ENCODE peak calls at places on chromosomes 5 and 9, in ten cellular contexts. S, H, W, O, J, N, F, A, B and T are unnamed samples. For H3K4me1, the result is how much of the 10 kb centered on the place peaks cover.

GRCh38 chr9:18861599-18862546 is 171.1 kb downstream of the SAXO1 start:
- DNase-seq in S (peak), H (peak), W (peak), O (peak), J (no peak), N (no peak), F (peak), A (no peak), B (no peak), T (peak)

GRCh38 chr5:80231243-80231642 is 24.6 kb downstream of the SERINC5 start:
- DNase-seq in S (no peak), H (peak), W (no peak), O (no peak), J (no peak), N (peak), F (no peak), A (no peak), B (no peak), T (no peak)

GRCh38 chr5:56037531-56038010 is 42.8 kb upstream of the IL6ST start:
- DNase-seq in S (no peak), H (no peak), W (no peak), O (peak), J (no peak), N (no peak), F (no peak), A (no peak), B (no peak), T (no peak)

GRCh38 chr9:110714314-110714713 is 45.7 kb downstream of the MUSK start:
- DNase-seq in S (no peak), H (peak), W (no peak), O (peak), J (no peak), N (no peak), F (no peak), A (no peak), B (no peak), T (no peak)

GRCh38 chr5:113065626-113066025 is 89.0 kb downstream of the DCP2 start:
- DNase-seq in S (no peak), H (no peak), W (no peak), O (no peak), J (no peak), N (no peak), F (no peak), A (no peak), B (no peak), T (no peak)

GRCh38 chr5:110908848-110909247 is 162.7 kb upstream of the TSLP start:
- DNase-seq in S (no peak), H (no peak), W (no peak), O (no peak), J (no peak), N (no peak), F (no peak), A (no peak), B (no peak), T (no peak)

GRCh38 chr5:133742370-133743036 is 130.2 kb upstream of the FSTL4 start:
- DNase-seq in S (no peak), H (no peak), W (no peak), O (no peak), J (no peak), N (peak), F (no peak), A (no peak), B (peak), T (peak)

GRCh38 chr5:19605846-19606407 is 382.1 kb downstream of the CDH18 start:
- DNase-seq in S (no peak), H (no peak), W (no peak), O (no peak), J (no peak), N (no peak), F (no peak), A (no peak), B (no peak), T (no peak)

GRCh38 chr9:112751059-112751795 is 667 bp downstream of the SNX30 start:
- DNase-seq in S (peak), H (peak), W (peak), O (peak), J (no peak), N (peak), F (peak), A (peak), B (peak), T (peak)

GRCh38 chr9:4126996-4127395 is 172.9 kb downstream of the GLIS3 start:
- DNase-seq in S (no peak), H (no peak), W (no peak), O (no peak), J (no peak), N (no peak), F (no peak), A (no peak), B (no peak), T (no peak)

GRCh38 chr5:95411476-95411875 is 20.3 kb downstream of the FAM81B start:
- DNase-seq in S (no peak), H (peak), W (no peak), O (no peak), J (no peak), N (no peak), F (no peak), A (no peak), B (peak), T (no peak)

GRCh38 chr5:142356318-142356715 is 31.5 kb upstream of the SPRY4 start:
- DNase-seq in S (no peak), H (peak), W (no peak), O (no peak), J (no peak), N (no peak), F (no peak), A (no peak), B (peak), T (no peak)

GRCh38 chr5:146623009-146623408 is 107.0 kb upstream of the GPR151 start:
- DNase-seq in S (no peak), H (no peak), W (no peak), O (no peak), J (no peak), N (no peak), F (no peak), A (no peak), B (no peak), T (no peak)

GRCh38 chr9:38057416-38058195 is 11.4 kb downstream of the SHB start:
- DNase-seq in S (no peak), H (no peak), W (no peak), O (no peak), J (no peak), N (no peak), F (no peak), A (peak), B (peak), T (no peak)

GRCh38 chr9:135504262-135505229 is 4.1 kb downstream of the MRPS2 start:
- DNase-seq in S (peak), H (peak), W (peak), O (peak), J (peak), N (no peak), F (peak), A (peak), B (peak), T (peak)

GRCh38 chr5:144150996-144151395 is 19.5 kb downstream of the YIPF5 start:
- DNase-seq in S (no peak), H (no peak), W (no peak), O (no peak), J (no peak), N (no peak), F (no peak), A (no peak), B (peak), T (no peak)

GRCh38 chr5:109703827-109704226 is 14.1 kb downstream of the MAN2A1 start:
- DNase-seq in S (no peak), H (peak), W (no peak), O (no peak), J (no peak), N (no peak), F (no peak), A (no peak), B (peak), T (no peak)

GRCh38 chr9:80964374-80964773 is 725.0 kb downstream of the TLE1 start:
- DNase-seq in S (no peak), H (no peak), W (peak), O (no peak), J (no peak), N (no peak), F (no peak), A (no peak), B (no peak), T (no peak)

GRCh38 chr9:137302176-137303030 is at the start of gene NRARP:
- DNase-seq in S (peak), H (peak), W (peak), O (peak), J (peak), N (peak), F (peak), A (peak), B (peak), T (peak)

GRCh38 chr5:113059232-113059805 is 82.7 kb downstream of the DCP2 start:
- DNase-seq in S (peak), H (peak), W (no peak), O (no peak), J (no peak), N (no peak), F (peak), A (peak), B (no peak), T (peak)

GRCh38 chr5:24365406-24365805 is 279.4 kb downstream of the CDH10 start:
- DNase-seq in S (no peak), H (no peak), W (no peak), O (no peak), J (no peak), N (no peak), F (no peak), A (no peak), B (no peak), T (no peak)

GRCh38 chr9:137620581-137620980 is 1.8 kb downstream of the EHMT1 start:
- DNase-seq in S (no peak), H (no peak), W (no peak), O (no peak), J (no peak), N (no peak), F (no peak), A (no peak), B (no peak), T (no peak)

GRCh38 chr9:76215066-76215465 is 179.2 kb downstream of the RFK start:
- DNase-seq in S (no peak), H (peak), W (no peak), O (no peak), J (no peak), N (no peak), F (no peak), A (peak), B (peak), T (peak)

GRCh38 chr9:82376677-82377232 is 388.2 kb downstream of the SPATA31D1 start:
- DNase-seq in S (no peak), H (no peak), W (no peak), O (no peak), J (no peak), N (no peak), F (no peak), A (no peak), B (no peak), T (no peak)

GRCh38 chr5:173452098-173452497 is 123.9 kb upstream of the STC2 start:
- DNase-seq in S (no peak), H (peak), W (peak), O (no peak), J (peak), N (peak), F (no peak), A (no peak), B (peak), T (peak)

GRCh38 chr9:112301420-112301819 is 32.0 kb downstream of the PTBP3 start:
- DNase-seq in S (no peak), H (no peak), W (no peak), O (no peak), J (no peak), N (no peak), F (no peak), A (no peak), B (peak), T (no peak)

GRCh38 chr5:141031006-141031405 is 20.2 kb upstream of the PCDHB1 start:
- DNase-seq in S (no peak), H (no peak), W (no peak), O (no peak), J (no peak), N (no peak), F (no peak), A (no peak), B (no peak), T (no peak)

GRCh38 chr9:35095175-35095574 is 1.2 kb downstream of the PIGO start:
- DNase-seq in S (no peak), H (no peak), W (no peak), O (no peak), J (no peak), N (no peak), F (no peak), A (no peak), B (no peak), T (no peak)

GRCh38 chr9:35096035-35096849 is at the start of gene PIGO:
- DNase-seq in S (peak), H (peak), W (peak), O (peak), J (peak), N (peak), F (peak), A (peak), B (peak), T (peak)

GRCh38 chr9:35091536-35091935 is 4.9 kb downstream of the PIGO start:
- DNase-seq in S (no peak), H (no peak), W (no peak), O (no peak), J (no peak), N (no peak), F (no peak), A (no peak), B (no peak), T (no peak)
- H3K4me1 ChIP-seq in S (under half), H (under half), W (under half), O (under half), J (under half), N (under half), F (under half), A (under half), B (under half), T (under half)

DNA sequence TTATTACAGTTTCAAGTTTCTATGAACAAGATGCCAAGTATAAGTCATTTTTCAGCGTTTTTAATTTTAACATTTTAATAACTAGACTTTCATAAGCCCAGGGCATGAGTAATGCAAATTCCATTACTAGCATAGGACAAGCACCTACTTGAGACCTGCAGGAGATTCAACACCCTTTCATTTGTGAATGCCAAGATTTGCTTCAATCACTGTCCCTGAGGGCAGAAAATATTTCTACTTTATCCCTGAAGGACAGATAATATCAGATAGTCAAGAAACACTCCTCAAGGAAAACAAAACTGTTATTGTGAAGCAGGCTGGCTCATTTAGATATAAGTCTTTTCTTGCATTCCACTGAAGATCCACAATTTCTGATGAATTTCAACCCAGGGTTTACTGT is 27.7 kb upstream of the ZNF622 start:
- DNase-seq in S (no peak), H (no peak), W (no peak), O (no peak), J (no peak), N (no peak), F (no peak), A (no peak), B (peak), T (no peak)
- H3K4me1 ChIP-seq in S (under half), H (under half), W (under half), O (under half), J (under half), N (under half), F (under half), A (under half), B (under half), T (under half)

GRCh38 chr5:124212949-124213348 is 533.5 kb downstream of the ZNF608 start:
- DNase-seq in S (no peak), H (no peak), W (no peak), O (no peak), J (no peak), N (no peak), F (no peak), A (no peak), B (no peak), T (no peak)
- H3K4me1 ChIP-seq in S (under half), H (under half), W (under half), O (under half), J (under half), N (under half), F (under half), A (under half), B (under half), T (under half)

DNA sequence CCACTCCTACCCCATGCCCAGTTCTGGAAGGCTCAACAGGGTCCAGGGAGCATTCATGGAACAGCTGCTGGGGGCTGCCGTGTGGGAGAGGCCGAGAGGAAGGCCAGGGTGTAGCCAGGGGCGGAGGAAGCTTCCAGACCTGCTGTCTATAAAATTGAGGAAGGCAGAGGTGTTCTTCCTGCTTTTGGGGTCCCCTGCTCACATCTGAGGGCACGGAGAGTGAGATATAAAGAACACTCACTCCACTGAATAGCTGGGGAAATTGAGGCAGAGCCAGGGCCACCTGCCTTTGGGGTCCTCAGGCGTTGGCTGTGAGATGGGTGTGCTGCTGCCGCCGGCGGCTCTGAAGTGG is 32.7 kb downstream of the RXRA start:
- DNase-seq in S (no peak), H (no peak), W (no peak), O (no peak), J (no peak), N (no peak), F (no peak), A (no peak), B (no peak), T (no peak)
- H3K4me1 ChIP-seq in S (under half), H (under half), W (under half), O (under half), J (under half), N (under half), F (under half), A (under half), B (under half), T (under half)

GRCh38 chr5:10600629-10601245 is 36.9 kb downstream of the ANKRD33B start:
- DNase-seq in S (no peak), H (no peak), W (no peak), O (no peak), J (no peak), N (peak), F (no peak), A (no peak), B (no peak), T (no peak)
- H3K4me1 ChIP-seq in S (under half), H (under half), W (under half), O (under half), J (under half), N (half or more), F (under half), A (under half), B (under half), T (under half)

DNA sequence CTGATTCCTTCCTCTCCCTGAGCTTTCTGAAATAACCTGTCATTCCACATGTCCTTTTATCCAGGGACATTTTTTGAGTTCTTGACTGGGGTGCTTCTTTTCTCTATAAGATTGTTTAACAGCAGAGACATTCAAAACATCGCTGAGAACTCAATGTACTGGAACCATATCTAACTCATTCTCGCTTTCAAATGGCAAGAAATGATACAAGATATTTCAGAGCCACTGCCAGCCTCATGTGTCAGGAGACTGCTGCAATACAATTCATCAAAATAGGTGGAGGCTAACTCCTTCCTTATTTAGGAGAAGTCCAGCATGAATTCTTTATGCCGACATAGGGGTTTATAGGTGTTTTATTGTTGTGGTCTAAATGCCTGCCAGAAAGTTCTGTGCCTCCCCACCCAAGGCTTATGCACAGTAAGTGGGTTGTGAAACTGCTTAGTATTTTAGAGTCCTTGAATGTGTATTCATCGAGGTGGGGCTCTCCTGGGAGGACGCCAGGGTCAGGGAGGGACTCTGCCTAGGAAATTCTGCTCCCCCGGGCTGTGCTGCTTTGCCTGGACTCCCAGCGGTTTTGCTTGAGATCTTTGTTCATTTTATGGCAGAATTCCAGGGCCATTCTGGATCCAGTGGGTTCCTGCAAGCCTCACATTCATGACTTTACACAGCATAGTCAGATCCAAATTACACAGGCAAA is 53.9 kb downstream of the ZNF474 start:
- DNase-seq in S (peak), H (peak), W (no peak), O (no peak), J (no peak), N (peak), F (peak), A (no peak), B (peak), T (peak)
- H3K4me1 ChIP-seq in S (under half), H (under half), W (under half), O (under half), J (under half), N (under half), F (under half), A (under half), B (under half), T (under half)

GRCh38 chr9:72598639-72599038 is 77.2 kb downstream of the TMC1 start:
- DNase-seq in S (no peak), H (no peak), W (no peak), O (no peak), J (no peak), N (no peak), F (no peak), A (no peak), B (no peak), T (no peak)

GRCh38 chr9:72600671-72601070 is 79.3 kb downstream of the TMC1 start:
- DNase-seq in S (no peak), H (no peak), W (no peak), O (no peak), J (no peak), N (peak), F (no peak), A (no peak), B (no peak), T (no peak)

GRCh38 chr9:72602629-72603028 is 81.2 kb downstream of the TMC1 start:
- DNase-seq in S (no peak), H (peak), W (no peak), O (no peak), J (no peak), N (no peak), F (no peak), A (no peak), B (no peak), T (no peak)

GRCh38 chr9:72599874-72600534 is 78.6 kb downstream of the TMC1 start:
- DNase-seq in S (no peak), H (no peak), W (no peak), O (no peak), J (no peak), N (no peak), F (no peak), A (no peak), B (no peak), T (no peak)

GRCh38 chr9:72601595-72601994 is 80.2 kb downstream of the TMC1 start:
- DNase-seq in S (no peak), H (no peak), W (no peak), O (no peak), J (no peak), N (no peak), F (no peak), A (no peak), B (no peak), T (no peak)
- H3K4me1 ChIP-seq in S (under half), H (under half), W (under half), O (under half), J (under half), N (under half), F (under half), A (under half), B (under half), T (under half)

GRCh38 chr5:179798771-179799643 is 5.2 kb downstream of the LTC4S start:
- DNase-seq in S (no peak), H (no peak), W (no peak), O (no peak), J (no peak), N (no peak), F (no peak), A (no peak), B (no peak), T (no peak)

GRCh38 chr5:179795863-179796833 is 2.4 kb downstream of the LTC4S start:
- DNase-seq in S (peak), H (peak), W (peak), O (peak), J (no peak), N (peak), F (peak), A (peak), B (peak), T (peak)

GRCh38 chr5:179796877-179797608 is 3.3 kb downstream of the LTC4S start:
- DNase-seq in S (no peak), H (no peak), W (no peak), O (no peak), J (no peak), N (no peak), F (peak), A (no peak), B (no peak), T (peak)

GRCh38 chr5:179798144-179798770 is 4.5 kb downstream of the LTC4S start:
- DNase-seq in S (no peak), H (no peak), W (no peak), O (no peak), J (no peak), N (no peak), F (no peak), A (no peak), B (no peak), T (no peak)

DNA sequence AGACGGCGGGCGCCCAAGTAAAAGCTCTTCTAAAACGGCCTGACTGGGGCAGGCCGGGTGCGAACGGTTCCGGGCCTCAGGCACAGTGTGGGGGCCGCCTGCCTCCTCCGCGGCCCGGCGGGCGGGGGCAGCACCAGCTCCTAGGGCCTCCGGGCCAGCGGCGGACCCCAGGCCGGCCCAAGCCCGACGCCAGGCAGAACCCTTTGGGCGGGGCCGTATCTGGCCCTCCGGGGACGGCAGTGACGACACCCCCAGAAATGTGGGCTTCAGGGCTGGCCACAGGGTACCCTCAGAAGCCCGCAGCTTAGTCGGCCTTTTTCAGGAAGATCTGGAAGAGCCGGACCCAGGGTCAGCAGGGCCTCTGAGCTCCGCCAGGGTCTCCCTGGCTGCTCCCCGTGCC is 4.0 kb downstream of the LTC4S start:
- DNase-seq in S (no peak), H (no peak), W (no peak), O (no peak), J (no peak), N (no peak), F (no peak), A (no peak), B (no peak), T (no peak)
- H3K4me1 ChIP-seq in S (under half), H (under half), W (under half), O (under half), J (under half), N (under half), F (under half), A (under half), B (under half), T (under half)